ENCODE peak calls at places on chromosomes 3 and 15, in seven cellular contexts. N, Z, G, P, X, T and Q are unnamed samples. For H3K4me1, the result is how much of the 10 kb centered on the place peaks cover.

GRCh38 chr3:40096561-40097506 is 212.7 kb upstream of the EIF1B start:
- DNase-seq in Z (no peak), P (no peak), T (no peak), G (no peak), N (no peak), X (no peak), Q (no peak)

GRCh38 chr3:77655421-77655820 is 615.5 kb downstream of the ROBO2 start:
- DNase-seq in X (no peak), Z (no peak), T (no peak), G (no peak), P (no peak), N (no peak), Q (peak)

GRCh38 chr15:31238369-31238768 is 88.3 kb upstream of the KLF13 start:
- DNase-seq in P (no peak), X (no peak), Z (no peak), T (no peak), G (no peak), N (no peak), Q (no peak)

GRCh38 chr3:12132881-12133280 is 25.8 kb downstream of the TIMP4 start:
- DNase-seq in X (no peak), T (no peak), P (no peak), G (no peak), N (no peak), Z (no peak), Q (no peak)

GRCh38 chr3:42823351-42823750 is 14.1 kb downstream of the ACKR2 start:
- DNase-seq in P (peak), G (no peak), N (no peak), Z (no peak), T (no peak), X (no peak), Q (no peak)

GRCh38 chr15:94040523-94041248 is 190.7 kb upstream of the MCTP2 start:
- DNase-seq in P (no peak), X (no peak), T (no peak), N (no peak), G (no peak), Z (no peak), Q (no peak)

GRCh38 chr3:189529468-189529867 is 101.7 kb upstream of the TP63 start:
- DNase-seq in N (no peak), Z (no peak), X (no peak), T (no peak), G (no peak), P (no peak), Q (no peak)

GRCh38 chr3:154060606-154061380 is 60.4 kb upstream of the ARHGEF26 start:
- DNase-seq in T (peak), Z (peak), N (no peak), X (no peak), G (peak), P (peak), Q (peak)

GRCh38 chr15:78397382-78397781 is 40.6 kb upstream of the IREB2 start:
- DNase-seq in N (no peak), T (no peak), G (no peak), Z (no peak), P (no peak), X (no peak), Q (no peak)

GRCh38 chr3:177693596-177693995 is 496.3 kb upstream of the TBL1XR1 start:
- DNase-seq in G (no peak), P (no peak), Z (no peak), N (no peak), T (no peak), X (no peak), Q (peak)

GRCh38 chr3:184880616-184881015 is 68.7 kb downstream of the VPS8 start:
- DNase-seq in P (peak), Z (no peak), T (no peak), N (no peak), X (no peak), G (no peak), Q (no peak)

GRCh38 chr15:73225358-73226015 is 143.3 kb downstream of the HCN4 start:
- DNase-seq in P (no peak), Z (peak), T (no peak), X (peak), N (no peak), G (peak), Q (no peak)

GRCh38 chr15:70569139-70569717 is 194.1 kb downstream of the UACA start:
- DNase-seq in X (no peak), G (peak), P (peak), N (no peak), T (no peak), Z (peak), Q (peak)

GRCh38 chr15:64246364-64247189 is 83.8 kb upstream of the PPIB start:
- DNase-seq in T (peak), P (peak), Z (peak), G (peak), N (peak), X (no peak), Q (peak)

GRCh38 chr3:139935866-139936817 is 1.2 kb downstream of the CLSTN2 start:
- DNase-seq in P (no peak), G (peak), Z (peak), T (no peak), X (peak), N (peak), Q (peak)

GRCh38 chr15:83065431-83065830 is 1.6 kb downstream of the BTBD1 start:
- DNase-seq in X (no peak), Z (no peak), G (no peak), N (no peak), T (no peak), P (no peak), Q (no peak)

GRCh38 chr3:162629372-162629771 is 1132.8 kb downstream of the OTOL1 start:
- DNase-seq in X (no peak), T (no peak), N (no peak), Z (no peak), G (peak), P (no peak), Q (no peak)

GRCh38 chr3:23601020-23601822 is 204.5 kb upstream of the UBE2E1 start:
- DNase-seq in Z (no peak), G (no peak), X (no peak), T (no peak), P (peak), N (no peak), Q (peak)

GRCh38 chr3:111577798-111578685 is 17.1 kb downstream of the ZBED2 start:
- DNase-seq in Z (no peak), T (peak), G (peak), N (no peak), X (no peak), P (peak), Q (peak)

GRCh38 chr3:102060814-102061213 is 211.5 kb downstream of the NFKBIZ start:
- DNase-seq in T (no peak), P (peak), N (no peak), G (no peak), X (no peak), Z (no peak), Q (peak)

GRCh38 chr3:17505856-17506255 is 236.6 kb downstream of the TBC1D5 start:
- DNase-seq in X (no peak), P (peak), N (no peak), G (no peak), Z (no peak), T (no peak), Q (peak)

GRCh38 chr3:16467368-16467767 is 46.1 kb downstream of the RFTN1 start:
- DNase-seq in G (no peak), T (no peak), Z (no peak), P (no peak), N (no peak), X (no peak), Q (peak)

GRCh38 chr3:16471897-16472296 is 41.6 kb downstream of the RFTN1 start:
- DNase-seq in P (no peak), N (no peak), G (no peak), Z (no peak), T (no peak), X (no peak), Q (no peak)

GRCh38 chr3:16470590-16470989 is 42.9 kb downstream of the RFTN1 start:
- DNase-seq in N (no peak), P (no peak), X (no peak), Z (no peak), T (no peak), G (no peak), Q (no peak)

GRCh38 chr3:16466822-16467221 is 46.7 kb downstream of the RFTN1 start:
- DNase-seq in X (no peak), T (no peak), Z (no peak), P (no peak), G (no peak), N (no peak), Q (peak)

GRCh38 chr3:16468114-16469098 is 45.1 kb downstream of the RFTN1 start:
- DNase-seq in T (no peak), G (peak), N (no peak), Z (no peak), X (no peak), P (no peak), Q (peak)
- H3K18ac ChIP-seq in T (no peak), G (no peak), N (no peak), Z (no peak), X (no peak), P (no peak), Q (peak)

DNA sequence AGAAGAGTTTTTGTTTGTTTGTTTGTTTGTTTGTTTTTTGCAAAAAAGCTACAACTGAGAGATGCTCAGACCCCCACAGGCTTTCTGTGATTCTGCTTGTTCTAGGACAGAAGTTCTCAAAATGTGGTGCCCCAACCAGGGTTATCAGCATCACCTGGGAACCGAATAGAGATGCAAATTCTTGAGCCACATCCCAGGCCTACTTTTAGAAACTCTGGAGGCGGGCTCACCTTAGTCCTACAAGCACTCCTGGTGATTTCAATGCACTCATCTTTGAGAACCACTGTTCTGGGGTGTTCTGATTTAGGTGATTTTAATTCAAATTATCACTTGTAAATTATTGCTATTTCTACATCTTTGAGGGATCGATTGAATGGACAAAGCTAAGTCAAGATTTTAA is 44.6 kb upstream of the CADPS start:
- DNase-seq in N (no peak), G (no peak), P (no peak), Z (no peak), T (no peak), X (no peak), Q (no peak)
- H3K4me1 ChIP-seq in N (under half), G (under half), P (under half), Z (under half), T (under half), X (under half), Q (under half)

GRCh38 chr3:141442421-141442820 is 44.4 kb upstream of the RASA2 start:
- DNase-seq in N (no peak), Z (no peak), P (no peak), X (no peak), G (no peak), T (no peak), Q (peak)
- H3K18ac ChIP-seq in N (no peak), Z (no peak), P (peak), X (no peak), G (no peak), T (no peak), Q (no peak)

DNA sequence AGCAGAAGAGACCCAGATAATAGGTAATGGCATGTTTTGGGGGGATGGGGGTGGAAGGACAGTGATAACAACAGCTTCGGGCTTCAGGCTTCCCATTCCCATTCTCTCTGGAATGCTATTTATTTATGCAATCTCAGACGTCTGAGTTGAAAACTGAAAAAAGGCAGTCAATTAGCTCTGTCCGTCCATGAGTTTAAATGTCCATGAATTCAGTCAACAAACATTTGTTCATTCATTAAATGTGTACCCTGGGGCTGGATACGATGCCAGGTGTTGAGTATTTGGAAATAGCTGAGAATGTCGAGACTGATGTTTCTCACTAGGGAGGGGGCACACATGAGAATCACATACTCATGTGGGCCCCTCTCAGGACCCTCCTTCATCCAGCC is 42.4 kb downstream of the AMOTL2 start:
- DNase-seq in G (no peak), P (no peak), Z (no peak), N (no peak), X (no peak), T (peak), Q (no peak)
- H3K4me1 ChIP-seq in G (under half), P (half or more), Z (under half), N (under half), X (under half), T (half or more), Q (half or more)

GRCh38 chr3:156599475-156599874 is 44.6 kb upstream of the SSR3 start:
- DNase-seq in P (no peak), N (no peak), T (no peak), G (peak), Z (no peak), X (no peak), Q (no peak)
- H3K18ac ChIP-seq in P (no peak), N (no peak), T (no peak), G (no peak), Z (no peak), X (no peak), Q (no peak)

GRCh38 chr3:136247855-136248254 is 2.3 kb upstream of the PCCB start:
- DNase-seq in Z (no peak), G (no peak), N (no peak), X (no peak), T (no peak), P (no peak), Q (no peak)

GRCh38 chr3:136250226-136250861 is at the start of gene PCCB:
- DNase-seq in T (peak), N (peak), Z (peak), G (peak), X (peak), P (peak), Q (peak)

GRCh38 chr3:136249593-136250225 is 431 bp upstream of the PCCB start:
- DNase-seq in P (no peak), X (no peak), T (peak), N (no peak), G (no peak), Z (no peak), Q (no peak)

GRCh38 chr3:136247436-136247835 is 2.7 kb upstream of the PCCB start:
- DNase-seq in N (no peak), X (no peak), P (no peak), Z (peak), T (no peak), G (peak), Q (no peak)

GRCh38 chr3:136249091-136249490 is 1.0 kb upstream of the PCCB start:
- DNase-seq in N (no peak), P (no peak), T (peak), Z (no peak), G (peak), X (no peak), Q (no peak)
- H3K4me1 ChIP-seq in N (under half), P (under half), T (under half), Z (under half), G (under half), X (under half), Q (under half)

GRCh38 chr15:27808182-27808581 is 290.9 kb downstream of the OCA2 start:
- DNase-seq in T (no peak), Z (no peak), X (no peak), G (no peak), N (no peak), P (no peak), Q (no peak)

GRCh38 chr15:27816790-27817189 is 282.3 kb downstream of the OCA2 start:
- DNase-seq in G (no peak), P (no peak), Z (no peak), X (no peak), N (no peak), T (no peak), Q (no peak)

GRCh38 chr15:27815035-27815434 is 284.1 kb downstream of the OCA2 start:
- DNase-seq in Z (no peak), T (no peak), G (no peak), N (no peak), P (no peak), X (no peak), Q (no peak)

GRCh38 chr15:27817258-27817657 is 281.9 kb downstream of the OCA2 start:
- DNase-seq in T (no peak), G (no peak), X (no peak), N (no peak), Z (no peak), P (no peak), Q (no peak)

DNA sequence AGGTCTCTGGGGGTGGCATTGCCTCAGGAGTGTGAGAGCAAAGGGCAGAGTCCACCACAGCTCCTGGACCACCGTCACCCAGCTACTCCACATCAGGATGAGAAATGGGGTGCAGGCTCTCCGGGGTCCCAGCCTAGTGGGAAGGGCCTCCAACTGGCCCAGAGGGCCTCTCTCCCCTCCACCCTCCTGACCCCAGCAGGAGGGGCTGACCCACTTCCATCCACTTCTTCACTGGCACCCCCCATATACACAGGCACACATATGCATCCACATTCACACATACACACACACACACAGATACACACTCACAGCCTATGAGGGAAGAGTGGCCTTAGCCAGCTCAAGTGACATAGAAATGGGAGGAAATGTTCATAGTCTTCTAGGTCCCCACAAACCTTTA is 286.0 kb downstream of the OCA2 start:
- DNase-seq in Z (no peak), G (no peak), T (no peak), X (no peak), P (no peak), N (no peak), Q (no peak)
- H3K18ac ChIP-seq in Z (no peak), G (no peak), T (no peak), X (no peak), P (no peak), N (peak), Q (no peak)

GRCh38 chr3:152290374-152290773 is 21.6 kb downstream of the MBNL1 start:
- DNase-seq in T (no peak), G (no peak), Z (no peak), X (no peak), P (no peak), N (no peak), Q (no peak)
- H3K4me1 ChIP-seq in T (under half), G (under half), Z (under half), X (under half), P (under half), N (under half), Q (under half)

GRCh38 chr3:150956376-150956775 is 16.2 kb downstream of the CLRN1 start:
- DNase-seq in G (peak), N (no peak), T (peak), P (peak), Z (no peak), X (no peak), Q (peak)
- H3K18ac ChIP-seq in G (no peak), N (no peak), T (no peak), P (no peak), Z (no peak), X (no peak), Q (no peak)

DNA sequence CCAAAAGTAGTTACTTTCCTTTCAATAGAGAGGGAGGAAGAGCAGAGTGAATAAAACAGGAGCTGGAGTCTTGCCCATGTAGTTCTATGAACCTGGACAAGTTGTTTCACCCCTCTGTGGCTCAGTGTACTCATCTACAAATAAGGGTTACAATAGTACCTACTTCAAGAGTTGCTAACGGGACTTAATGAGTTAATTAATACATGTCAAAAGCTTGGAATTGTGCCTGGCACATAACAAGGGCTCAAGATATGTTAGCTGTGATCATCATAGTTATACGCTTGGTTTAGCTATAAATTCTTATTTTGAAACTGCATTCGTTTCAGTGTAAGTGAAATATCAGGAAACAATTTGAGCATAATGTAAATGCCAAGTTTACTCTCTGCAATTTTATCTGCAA is 388.5 kb upstream of the THBS1 start:
- DNase-seq in G (no peak), N (no peak), X (no peak), P (no peak), T (no peak), Z (no peak), Q (no peak)
- H3K4me1 ChIP-seq in G (under half), N (under half), X (under half), P (under half), T (under half), Z (under half), Q (under half)